ENCODE peak calls at places on chromosomes 12 and 14, in four cellular contexts. One of them, this sample, is unnamed.

GRCh38 chr12:132665794-132666193 is 21.3 kb downstream of the POLE start:
- DNase-seq in pancreas: no peak
- DNase-seq in GM23338: no peak
- DNase-seq in heart left ventricle: no peak
- DNase-seq in this sample: no peak

GRCh38 chr12:65922077-65922476 is 97.8 kb downstream of the HMGA2 start:
- DNase-seq in pancreas: no peak
- DNase-seq in GM23338: no peak
- DNase-seq in heart left ventricle: no peak
- DNase-seq in this sample: no peak

GRCh38 chr14:34220921-34221320 is 241.1 kb downstream of the SPTSSA start:
- DNase-seq in pancreas: no peak
- DNase-seq in GM23338: peak; percentile 14
- DNase-seq in heart left ventricle: no peak
- DNase-seq in this sample: no peak

GRCh38 chr12:124953689-124954405 is 35.1 kb downstream of the DHX37 start:
- DNase-seq in pancreas: no peak
- DNase-seq in GM23338: no peak
- DNase-seq in heart left ventricle: no peak
- DNase-seq in this sample: no peak

GRCh38 chr12:26612203-26612602 is 220.8 kb downstream of the ITPR2 start:
- DNase-seq in pancreas: no peak
- DNase-seq in GM23338: no peak
- DNase-seq in heart left ventricle: no peak
- DNase-seq in this sample: no peak

GRCh38 chr14:94051115-94051514 is 25.0 kb downstream of the OTUB2 start:
- DNase-seq in pancreas: no peak
- DNase-seq in GM23338: peak; percentile 56
- DNase-seq in heart left ventricle: peak; percentile 67
- DNase-seq in this sample: no peak

GRCh38 chr12:11651785-11652184 is 2.3 kb downstream of the ETV6 start:
- DNase-seq in pancreas: no peak
- DNase-seq in GM23338: no peak
- DNase-seq in heart left ventricle: no peak
- DNase-seq in this sample: no peak

GRCh38 chr12:123150273-123150803 is 552 bp downstream of the PITPNM2 start:
- DNase-seq in pancreas: peak; percentile 37
- DNase-seq in GM23338: peak; percentile 55
- DNase-seq in heart left ventricle: peak; percentile 49
- DNase-seq in this sample: peak; percentile 42

GRCh38 chr14:84399296-84399910 is 1130.5 kb upstream of the FLRT2 start:
- DNase-seq in pancreas: no peak
- DNase-seq in GM23338: no peak
- DNase-seq in heart left ventricle: no peak
- DNase-seq in this sample: no peak

GRCh38 chr14:34498684-34499412 is 36.8 kb upstream of the SPTSSA start:
- DNase-seq in pancreas: peak; percentile 22
- DNase-seq in GM23338: peak; percentile 46
- DNase-seq in heart left ventricle: no peak
- DNase-seq in this sample: peak; percentile 39

GRCh38 chr14:33812181-33812580 is 138.7 kb downstream of the EGLN3 start:
- DNase-seq in pancreas: no peak
- DNase-seq in GM23338: no peak
- DNase-seq in heart left ventricle: no peak
- DNase-seq in this sample: no peak

GRCh38 chr14:44529026-44529425 is 21.9 kb upstream of the FSCB start:
- DNase-seq in pancreas: no peak
- DNase-seq in GM23338: no peak
- DNase-seq in heart left ventricle: no peak
- DNase-seq in this sample: no peak

GRCh38 chr12:106282457-106283097 is 20.0 kb upstream of the TCP11L2 start:
- DNase-seq in pancreas: peak; percentile 55
- DNase-seq in GM23338: peak; percentile 78
- DNase-seq in heart left ventricle: peak; percentile 34
- DNase-seq in this sample: peak; percentile 33

GRCh38 chr12:52788876-52789636 is 6.9 kb downstream of the KRT3 start:
- DNase-seq in pancreas: no peak
- DNase-seq in GM23338: no peak
- DNase-seq in heart left ventricle: no peak
- DNase-seq in this sample: no peak

GRCh38 chr12:125332900-125333299 is 267.7 kb downstream of the AACS start:
- DNase-seq in pancreas: no peak
- DNase-seq in GM23338: peak; percentile 77
- DNase-seq in heart left ventricle: no peak
- DNase-seq in this sample: no peak

GRCh38 chr12:7433276-7433822 is 10.6 kb downstream of the CD163L1 start:
- DNase-seq in pancreas: no peak
- DNase-seq in GM23338: no peak
- DNase-seq in heart left ventricle: no peak
- DNase-seq in this sample: peak; percentile 57

GRCh38 chr12:118127867-118128266 is 8.1 kb upstream of the PEBP1 start:
- DNase-seq in pancreas: no peak
- DNase-seq in GM23338: no peak
- DNase-seq in heart left ventricle: no peak
- DNase-seq in this sample: no peak

GRCh38 chr12:32336261-32336660 is 63.1 kb upstream of the FGD4 start:
- DNase-seq in pancreas: no peak
- DNase-seq in GM23338: no peak
- DNase-seq in heart left ventricle: no peak
- DNase-seq in this sample: no peak

GRCh38 chr14:74834682-74835392 is 41.1 kb downstream of the PROX2 start:
- DNase-seq in pancreas: no peak
- DNase-seq in GM23338: no peak
- DNase-seq in heart left ventricle: no peak
- DNase-seq in this sample: no peak

GRCh38 chr12:126883737-126884136 is 1383.2 kb upstream of the TMEM132C start:
- DNase-seq in pancreas: peak; percentile 48
- DNase-seq in GM23338: no peak
- DNase-seq in heart left ventricle: peak; percentile 57
- DNase-seq in this sample: no peak

GRCh38 chr12:108567974-108568652 is 5.7 kb downstream of the ISCU start:
- DNase-seq in pancreas: no peak
- DNase-seq in GM23338: no peak
- DNase-seq in heart left ventricle: no peak
- DNase-seq in this sample: no peak

GRCh38 chr12:2273288-2273687 is 220.5 kb downstream of the CACNA1C start:
- DNase-seq in pancreas: no peak
- DNase-seq in GM23338: no peak
- DNase-seq in heart left ventricle: peak; percentile 57
- DNase-seq in this sample: no peak

GRCh38 chr12:124694250-124694649 is 126.8 kb upstream of the NCOR2 start:
- DNase-seq in pancreas: no peak
- DNase-seq in GM23338: no peak
- DNase-seq in heart left ventricle: peak; percentile 29
- DNase-seq in this sample: no peak

GRCh38 chr14:67815573-67816235 is 686 bp downstream of the ZFYVE26 start:
- DNase-seq in pancreas: no peak
- DNase-seq in GM23338: peak; percentile 27
- DNase-seq in heart left ventricle: no peak
- DNase-seq in this sample: no peak

GRCh38 chr12:27703720-27704452 is 6.7 kb upstream of the MRPS35 start:
- DNase-seq in pancreas: peak; percentile 74
- DNase-seq in GM23338: peak; percentile 93
- DNase-seq in heart left ventricle: peak; percentile 62
- DNase-seq in this sample: peak; percentile 56

GRCh38 chr14:102215522-102216250 is 76.0 kb downstream of the WDR20 start:
- DNase-seq in pancreas: no peak
- DNase-seq in GM23338: no peak
- DNase-seq in heart left ventricle: peak; percentile 73
- DNase-seq in this sample: no peak

GRCh38 chr12:77130193-77130592 is 64.8 kb upstream of the E2F7 start:
- DNase-seq in pancreas: no peak
- DNase-seq in GM23338: no peak
- DNase-seq in heart left ventricle: no peak
- DNase-seq in this sample: no peak

GRCh38 chr12:28025821-28026505 is 53.4 kb upstream of the PTHLH start:
- DNase-seq in pancreas: no peak
- DNase-seq in GM23338: peak; percentile 10
- DNase-seq in heart left ventricle: no peak
- DNase-seq in this sample: no peak

GRCh38 chr12:119338593-119339363 is 4.2 kb downstream of the CCDC60 start:
- DNase-seq in pancreas: no peak
- DNase-seq in GM23338: peak; percentile 70
- DNase-seq in heart left ventricle: no peak
- DNase-seq in this sample: no peak

GRCh38 chr12:120365675-120366340 is 3.2 kb downstream of the MSI1 start:
- DNase-seq in pancreas: peak; percentile 72
- DNase-seq in GM23338: no peak
- DNase-seq in heart left ventricle: no peak
- DNase-seq in this sample: no peak

GRCh38 chr12:122023339-122024131 is 1.9 kb downstream of the BCL7A start:
- DNase-seq in pancreas: peak; percentile 89
- DNase-seq in GM23338: peak; percentile 50
- DNase-seq in heart left ventricle: peak; percentile 77
- DNase-seq in this sample: peak; percentile 57

GRCh38 chr12:76455582-76456345 is 103.8 kb downstream of the OSBPL8 start:
- DNase-seq in pancreas: no peak
- DNase-seq in GM23338: peak; percentile 77
- DNase-seq in heart left ventricle: no peak
- DNase-seq in this sample: peak; percentile 75

DNA sequence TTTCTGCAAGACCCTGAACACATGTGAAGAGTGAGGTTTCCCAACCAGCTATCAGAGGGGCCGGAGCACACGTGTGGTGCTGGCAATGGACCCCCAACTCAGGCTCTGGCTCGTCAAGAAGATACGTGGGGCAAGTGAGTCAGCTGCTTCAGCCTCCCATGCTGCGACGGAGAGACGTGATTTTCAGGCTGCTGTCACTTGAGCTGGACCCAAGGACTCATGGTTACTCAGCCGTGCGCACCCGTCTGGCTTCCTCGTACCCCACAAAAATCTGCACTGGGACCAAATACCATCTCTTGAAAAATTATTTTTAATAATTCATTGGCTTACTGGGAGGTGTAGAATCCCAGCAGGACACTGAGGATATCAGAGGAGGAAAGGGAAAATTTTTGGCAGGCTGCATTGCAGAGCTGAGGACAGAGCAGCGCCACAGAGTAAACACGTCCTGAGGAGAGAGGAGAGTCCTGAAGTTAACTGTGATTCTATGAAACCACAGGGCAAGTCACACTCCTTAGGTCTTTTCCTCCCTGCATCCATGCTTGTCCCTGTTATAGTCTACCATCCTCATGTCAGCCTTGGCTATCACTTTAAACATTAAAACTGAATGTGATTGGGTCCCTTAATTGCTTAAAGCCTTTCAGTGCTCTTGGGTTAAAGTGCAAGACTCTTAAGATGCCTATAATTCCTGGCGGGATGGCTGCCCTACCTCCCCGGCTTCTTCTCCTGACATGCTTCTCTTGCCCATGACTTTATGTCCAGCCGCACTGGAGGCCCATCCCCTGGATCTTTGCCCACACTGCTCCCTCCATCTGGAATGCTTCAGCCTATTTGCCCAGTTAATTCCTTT is 95.3 kb upstream of the SLC35F4 start:
- DNase-seq in pancreas: no peak
- DNase-seq in GM23338: no peak
- DNase-seq in heart left ventricle: no peak
- DNase-seq in this sample: no peak
- H3K27ac ChIP-seq in pancreas: no peak overlapping the region
- H3K27ac ChIP-seq in GM23338: no peak overlapping the region
- H3K27ac ChIP-seq in heart left ventricle: no peak overlapping the region
- H3K27ac ChIP-seq in this sample: no peak overlapping the region

GRCh38 chr12:114692558-114693531 is 8.9 kb upstream of the TBX3 start:
- DNase-seq in pancreas: no peak
- DNase-seq in GM23338: peak; percentile 68
- DNase-seq in heart left ventricle: no peak
- DNase-seq in this sample: peak; percentile 42
- TF ChIP-seq CTCF in pancreas: no peak
- TF ChIP-seq CTCF in GM23338: peak; percentile 10
- TF ChIP-seq CTCF in heart left ventricle: no peak
- TF ChIP-seq CTCF in this sample: peak; percentile 14

GRCh38 chr14:95520346-95520745 is 3.9 kb upstream of the SYNE3 start:
- DNase-seq in pancreas: no peak
- DNase-seq in GM23338: no peak
- DNase-seq in heart left ventricle: no peak
- DNase-seq in this sample: no peak
- H3K27ac ChIP-seq in pancreas: no peak overlapping the region
- H3K27ac ChIP-seq in GM23338: no peak overlapping the region
- H3K27ac ChIP-seq in heart left ventricle: peak overlapping the region; percentile 86
- H3K27ac ChIP-seq in this sample: peak overlapping the region; percentile 74

GRCh38 chr14:37116933-37117844 is 55.2 kb downstream of the SLC25A21 start:
- DNase-seq in pancreas: no peak
- DNase-seq in GM23338: peak; percentile 32
- DNase-seq in heart left ventricle: no peak
- DNase-seq in this sample: peak; percentile 71
- TF ChIP-seq CTCF in pancreas: no peak
- TF ChIP-seq CTCF in GM23338: peak; percentile 56
- TF ChIP-seq CTCF in heart left ventricle: no peak
- TF ChIP-seq CTCF in this sample: peak; percentile 40

GRCh38 chr14:92556863-92557543 is 43.4 kb downstream of the RIN3 start:
- DNase-seq in pancreas: no peak
- DNase-seq in GM23338: no peak
- DNase-seq in heart left ventricle: no peak
- DNase-seq in this sample: no peak
- H3K27ac ChIP-seq in pancreas: no peak overlapping the region
- H3K27ac ChIP-seq in GM23338: no peak overlapping the region
- H3K27ac ChIP-seq in heart left ventricle: no peak overlapping the region
- H3K27ac ChIP-seq in this sample: no peak overlapping the region

GRCh38 chr14:104517426-104517825 is 62.1 kb upstream of the C14orf180 start:
- DNase-seq in pancreas: no peak
- DNase-seq in GM23338: no peak
- DNase-seq in heart left ventricle: no peak
- DNase-seq in this sample: no peak

GRCh38 chr14:104518659-104519350 is 60.8 kb upstream of the C14orf180 start:
- DNase-seq in pancreas: no peak
- DNase-seq in GM23338: no peak
- DNase-seq in heart left ventricle: no peak
- DNase-seq in this sample: no peak

GRCh38 chr14:104520620-104521410 is 58.7 kb upstream of the C14orf180 start:
- DNase-seq in pancreas: no peak
- DNase-seq in GM23338: no peak
- DNase-seq in heart left ventricle: no peak
- DNase-seq in this sample: no peak

GRCh38 chr14:104517867-104518266 is 61.7 kb upstream of the C14orf180 start:
- DNase-seq in pancreas: no peak
- DNase-seq in GM23338: no peak
- DNase-seq in heart left ventricle: no peak
- DNase-seq in this sample: no peak

GRCh38 chr14:104519721-104520120 is 59.8 kb upstream of the C14orf180 start:
- DNase-seq in pancreas: no peak
- DNase-seq in GM23338: no peak
- DNase-seq in heart left ventricle: no peak
- DNase-seq in this sample: no peak
- TF ChIP-seq CTCF in pancreas: no peak
- TF ChIP-seq CTCF in GM23338: no peak
- TF ChIP-seq CTCF in heart left ventricle: no peak
- TF ChIP-seq CTCF in this sample: no peak

This sample was measured in RWPE1.